ENCODE peak calls at places on chromosomes 4 and X, in five cellular contexts. J is hepatocyte, O is neural progenitor cell, S is uterus, K is HCT116. F is an unnamed sample.

GRCh38 chrX:25144043-25144940 is 128.5 kb upstream of the ARX start:
- DNase-seq in O (peak; percentile 88), S (peak; percentile 35), J (peak; percentile 90), K (peak; percentile 26), F (peak; percentile 45)

GRCh38 chr4:41590591-41590990 is 52.6 kb downstream of the LIMCH1 start:
- DNase-seq in J (no peak), S (no peak), O (no peak), K (no peak), F (peak; percentile 33)

GRCh38 chrX:140524556-140524955 is 19.7 kb upstream of the SOX3 start:
- DNase-seq in O (no peak), S (no peak), J (no peak), K (no peak), F (no peak)

GRCh38 chrX:41335590-41336331 is 1.8 kb downstream of the DDX3X start:
- DNase-seq in S (no peak), K (no peak), J (no peak), O (no peak), F (no peak)

GRCh38 chrX:1391370-1391706 is 575 bp downstream of the SLC25A6 start:
- DNase-seq in K (no peak), J (peak; percentile 97), O (peak; percentile 91), S (no peak), F (no peak)

GRCh38 chr4:81032805-81033684 is 2.5 kb downstream of the BMP3 start:
- DNase-seq in O (peak; percentile 7), S (no peak), K (no peak), J (no peak), F (no peak)

GRCh38 chr4:40206421-40206820 is 9.6 kb downstream of the RHOH start:
- DNase-seq in S (no peak), O (no peak), J (no peak), K (no peak), F (no peak)

GRCh38 chr4:107993969-107994368 is 4.3 kb downstream of the HADH start:
- DNase-seq in O (no peak), K (no peak), J (no peak), S (no peak), F (no peak)

GRCh38 chr4:11720292-11720691 is 291.6 kb upstream of the HS3ST1 start:
- DNase-seq in O (peak; percentile 53), J (peak; percentile 71), S (no peak), K (no peak), F (no peak)

GRCh38 chrX:129427267-129427666 is 96.0 kb downstream of the SMARCA1 start:
- DNase-seq in O (no peak), K (peak; percentile 0), J (no peak), S (no peak), F (no peak)

DNA sequence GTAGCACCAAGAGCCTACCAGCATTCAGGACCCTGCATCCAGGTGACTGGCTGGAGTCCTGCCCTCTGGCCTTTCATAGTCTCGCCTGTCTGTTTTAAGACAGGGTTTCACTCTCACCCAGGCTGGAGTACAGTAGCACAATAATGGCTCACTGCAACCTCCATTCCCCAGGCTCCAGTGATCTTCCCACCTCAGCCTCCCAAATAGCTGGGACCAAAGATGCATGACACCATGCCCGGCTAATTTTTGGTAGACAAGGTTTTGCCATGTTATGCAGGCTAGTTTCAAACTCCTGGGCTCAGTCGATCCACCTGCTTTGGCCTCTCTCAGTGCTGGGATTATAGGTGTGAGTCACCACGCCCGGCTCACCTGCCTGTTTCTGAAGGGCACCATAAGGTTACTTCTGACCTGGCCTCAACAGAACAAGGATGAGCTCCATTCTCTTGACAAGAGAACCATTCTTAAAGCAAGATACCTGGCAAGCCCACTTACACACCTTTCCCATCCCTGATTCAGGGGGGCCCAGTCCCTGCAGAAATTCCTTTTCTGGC is 6.7 kb downstream of the RPS4X start:
- DNase-seq in J (no peak), S (no peak), K (no peak), O (no peak), F (no peak)
- H3K4me1 ChIP-seq in J (no peaks in the 10 kb centered on the region), S (no peaks in the 10 kb centered on the region), K (peaks cover 55% of the 10 kb centered on the region), O (peaks cover 8% of the 10 kb centered on the region), F (peaks cover 4% of the 10 kb centered on the region)

GRCh38 chr4:142697928-142698327 is 148.2 kb downstream of the INPP4B start:
- DNase-seq in O (no peak), K (no peak), S (no peak), J (no peak), F (no peak)
- H3K27ac ChIP-seq in O (no peak overlapping the region), K (no peak overlapping the region), S (no peak overlapping the region), J (no peak overlapping the region), F (no peak overlapping the region)

GRCh38 chr4:103111598-103111997 is 12.0 kb upstream of the BDH2 start:
- DNase-seq in O (no peak), S (no peak), J (no peak), K (no peak), F (no peak)
- H3K36me3 ChIP-seq in O (peaks cover 25% of the 10 kb centered on the region), S (no peaks in the 10 kb centered on the region), J (no peaks in the 10 kb centered on the region), K (peaks cover 32% of the 10 kb centered on the region), F (no peaks in the 10 kb centered on the region)

GRCh38 chr4:87031946-87032345 is 97.1 kb downstream of the AFF1 start:
- DNase-seq in J (no peak), K (no peak), S (no peak), O (peak; percentile 47), F (no peak)

GRCh38 chr4:87030124-87030523 is 95.3 kb downstream of the AFF1 start:
- DNase-seq in K (no peak), O (no peak), S (no peak), J (no peak), F (no peak)

GRCh38 chr4:87032884-87033533 is 98.2 kb downstream of the AFF1 start:
- DNase-seq in S (no peak), J (peak; percentile 49), K (no peak), O (peak; percentile 59), F (no peak)

GRCh38 chr4:87029356-87029755 is 94.5 kb downstream of the AFF1 start:
- DNase-seq in O (no peak), J (no peak), K (no peak), S (peak; percentile 67), F (no peak)

DNA sequence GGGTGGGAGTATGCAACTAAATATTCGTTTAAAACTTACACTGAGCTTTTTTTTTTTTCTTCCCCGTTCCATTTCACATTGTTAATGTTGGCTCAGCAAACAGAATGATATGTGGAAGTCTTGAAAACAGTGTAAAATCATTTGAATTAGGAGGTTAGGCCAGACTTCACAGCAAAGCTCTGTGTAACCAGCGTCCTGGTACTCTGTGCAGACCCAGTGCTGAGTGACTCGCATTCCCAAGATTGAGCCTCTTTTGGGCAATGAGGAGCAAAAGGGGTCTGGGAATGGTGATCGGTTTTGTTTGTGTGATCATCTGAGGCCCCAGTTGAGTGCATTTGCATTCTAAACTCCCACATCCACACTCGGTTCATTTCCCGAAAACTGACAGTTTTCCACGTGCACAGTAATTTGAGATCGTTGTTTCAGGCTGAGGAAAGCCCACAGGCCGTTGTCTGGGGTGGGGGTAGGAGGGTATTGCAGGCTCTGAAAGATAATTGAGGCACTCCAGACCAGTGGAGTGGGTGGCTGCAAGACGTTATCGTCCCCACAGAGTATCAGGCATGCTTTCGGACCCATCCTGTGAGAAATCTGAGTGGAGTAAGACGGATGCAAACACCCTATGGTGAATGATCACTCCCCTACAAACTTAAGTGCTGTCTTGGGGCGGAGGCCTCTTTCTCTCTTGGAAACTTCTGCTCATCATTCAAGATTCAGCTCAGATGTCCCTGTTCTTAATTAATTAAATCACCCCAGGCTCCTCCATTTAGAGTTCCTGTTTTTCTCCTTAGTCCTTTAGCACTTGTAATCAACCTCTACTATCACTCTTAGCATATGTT is 96.0 kb downstream of the AFF1 start:
- DNase-seq in K (no peak), O (peak; percentile 46), J (no peak), S (peak; percentile 19), F (no peak)
- H3K4me1 ChIP-seq in K (peaks cover 3% of the 10 kb centered on the region), O (peaks cover 86% of the 10 kb centered on the region), J (peaks cover 50% of the 10 kb centered on the region), S (peaks cover 45% of the 10 kb centered on the region), F (peaks cover 20% of the 10 kb centered on the region)

DNA sequence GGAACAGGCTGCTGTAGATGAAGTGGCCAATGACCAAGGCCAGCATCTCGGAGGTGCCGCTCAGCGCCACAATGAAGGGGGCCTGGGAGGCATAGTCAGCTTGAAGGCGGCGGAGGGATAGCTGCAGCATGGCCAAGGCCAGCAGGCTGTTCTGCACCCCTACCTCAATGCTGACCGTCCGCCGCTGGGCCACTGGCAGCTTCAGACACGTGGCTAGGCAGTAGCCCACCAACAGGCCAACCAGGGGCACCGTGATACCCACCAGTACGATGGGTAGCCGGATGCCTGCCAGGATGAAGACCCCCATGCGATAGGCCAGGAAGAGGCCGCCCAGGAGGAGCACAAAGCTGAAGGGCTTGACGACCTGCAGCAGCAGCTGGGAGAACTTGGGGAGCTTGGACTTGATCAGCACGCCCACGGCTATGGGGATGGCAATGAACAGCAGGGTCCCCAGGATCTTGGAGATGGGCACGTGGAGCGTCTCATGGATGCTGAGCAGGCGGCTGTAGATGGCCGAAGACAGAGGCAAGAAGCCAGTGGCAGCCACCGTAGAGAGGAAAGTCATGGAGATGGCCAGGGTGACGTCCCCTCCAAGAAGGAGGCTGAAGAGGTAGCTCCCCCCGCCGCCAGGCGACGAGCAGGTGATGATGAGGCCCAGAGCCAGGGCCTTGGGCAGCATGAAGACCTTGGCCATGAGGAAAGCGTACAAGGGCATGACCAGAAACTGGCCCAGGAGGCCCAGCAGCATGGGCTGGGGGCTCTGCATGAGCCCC is 1.3 kb upstream of the UBL4A start:
- DNase-seq in J (no peak), S (no peak), O (no peak), K (no peak), F (no peak)
- H3K27ac ChIP-seq in J (no peak overlapping the region), S (no peak overlapping the region), O (no peak overlapping the region), K (peak overlapping the region; percentile 92), F (no peak overlapping the region)

F was measured in lung.